ENCODE peak calls at places on chromosome 13, in four cellular contexts. One of them, this sample, is unnamed.

GRCh38 chr13:90800082-90800746 is 547.3 kb upstream of the MIR17HG start:
- DNase-seq in Panc1: no peak
- DNase-seq in IMR-90: no peak
- DNase-seq in fibroblast of mammary gland: no peak
- DNase-seq in this sample: no peak

GRCh38 chr13:50581586-50582196 is 261.8 kb downstream of the DLEU7 start:
- DNase-seq in Panc1: no peak
- DNase-seq in IMR-90: no peak
- DNase-seq in fibroblast of mammary gland: no peak
- DNase-seq in this sample: no peak

GRCh38 chr13:107669356-107669755 is 546.0 kb downstream of the LIG4 start:
- DNase-seq in Panc1: no peak
- DNase-seq in IMR-90: peak; percentile 79
- DNase-seq in fibroblast of mammary gland: peak; percentile 49
- DNase-seq in this sample: peak; percentile 49

GRCh38 chr13:98313938-98314292 is 136.8 kb upstream of the RNF113B start:
- DNase-seq in Panc1: no peak
- DNase-seq in IMR-90: no peak
- DNase-seq in fibroblast of mammary gland: no peak
- DNase-seq in this sample: no peak

GRCh38 chr13:110308377-110309158 is 1.5 kb downstream of the COL4A2 start:
- DNase-seq in Panc1: no peak
- DNase-seq in IMR-90: no peak
- DNase-seq in fibroblast of mammary gland: peak; percentile 64
- DNase-seq in this sample: peak; percentile 53

GRCh38 chr13:80604094-80604493 is 263.2 kb upstream of the SPRY2 start:
- DNase-seq in Panc1: no peak
- DNase-seq in IMR-90: no peak
- DNase-seq in fibroblast of mammary gland: peak; percentile 39
- DNase-seq in this sample: peak; percentile 4

GRCh38 chr13:83878691-83879410 is 3.4 kb downstream of the SLITRK1 start:
- DNase-seq in Panc1: no peak
- DNase-seq in IMR-90: no peak
- DNase-seq in fibroblast of mammary gland: no peak
- DNase-seq in this sample: no peak

GRCh38 chr13:45941261-45941660 is 89.7 kb upstream of the SIAH3 start:
- DNase-seq in Panc1: no peak
- DNase-seq in IMR-90: no peak
- DNase-seq in fibroblast of mammary gland: no peak
- DNase-seq in this sample: no peak

GRCh38 chr13:50390503-50391248 is 375.4 kb downstream of the KCNRG start:
- DNase-seq in Panc1: no peak
- DNase-seq in IMR-90: no peak
- DNase-seq in fibroblast of mammary gland: no peak
- DNase-seq in this sample: no peak

GRCh38 chr13:25171517-25172302 is at the start of gene AMER2:
- DNase-seq in Panc1: no peak
- DNase-seq in IMR-90: no peak
- DNase-seq in fibroblast of mammary gland: peak; percentile 11
- DNase-seq in this sample: no peak

GRCh38 chr13:34164585-34164984 is 346.6 kb downstream of the RFC3 start:
- DNase-seq in Panc1: no peak
- DNase-seq in IMR-90: no peak
- DNase-seq in fibroblast of mammary gland: no peak
- DNase-seq in this sample: peak; percentile 19

GRCh38 chr13:106484084-106484754 is 51.2 kb downstream of the EFNB2 start:
- DNase-seq in Panc1: no peak
- DNase-seq in IMR-90: no peak
- DNase-seq in fibroblast of mammary gland: peak; percentile 29
- DNase-seq in this sample: no peak
- TF ChIP-seq CTCF in Panc1: no peak
- TF ChIP-seq CTCF in IMR-90: no peak
- TF ChIP-seq CTCF in fibroblast of mammary gland: no peak
- TF ChIP-seq CTCF in this sample: no peak

DNA sequence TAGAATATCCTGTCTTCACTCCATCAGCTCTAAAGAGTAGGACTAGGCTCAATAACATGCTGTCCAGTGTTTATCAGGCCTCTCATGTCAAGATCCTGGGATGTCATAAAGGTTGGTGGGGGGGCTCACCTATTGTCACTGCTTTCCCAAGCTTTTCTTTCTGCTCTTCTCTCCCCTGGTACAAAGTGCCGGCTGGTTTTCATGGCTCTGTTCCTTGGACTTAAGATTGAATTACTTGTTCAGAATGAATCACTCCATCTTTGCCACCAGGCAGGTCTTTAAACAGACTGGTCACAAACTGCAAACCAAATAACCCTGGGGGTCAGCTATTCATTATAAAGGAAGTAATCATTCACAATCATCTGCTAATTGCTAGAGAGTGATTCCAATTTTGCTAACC is 20.5 kb upstream of the COG6 start:
- DNase-seq in Panc1: no peak
- DNase-seq in IMR-90: no peak
- DNase-seq in fibroblast of mammary gland: no peak
- DNase-seq in this sample: no peak
- TF ChIP-seq CTCF in Panc1: no peak
- TF ChIP-seq CTCF in IMR-90: no peak
- TF ChIP-seq CTCF in fibroblast of mammary gland: no peak
- TF ChIP-seq CTCF in this sample: no peak

GRCh38 chr13:73835138-73835721 is 299.0 kb downstream of the KLF12 start:
- DNase-seq in Panc1: no peak
- DNase-seq in IMR-90: peak; percentile 56
- DNase-seq in fibroblast of mammary gland: peak; percentile 59
- DNase-seq in this sample: peak; percentile 67
- TF ChIP-seq CTCF in Panc1: peak; percentile 56
- TF ChIP-seq CTCF in IMR-90: peak; percentile 63
- TF ChIP-seq CTCF in fibroblast of mammary gland: peak; percentile 56
- TF ChIP-seq CTCF in this sample: peak; percentile 68

GRCh38 chr13:23810842-23811241 is 78.4 kb downstream of the MIPEP start:
- DNase-seq in Panc1: no peak
- DNase-seq in IMR-90: no peak
- DNase-seq in fibroblast of mammary gland: no peak
- DNase-seq in this sample: no peak
- TF ChIP-seq CTCF in Panc1: no peak
- TF ChIP-seq CTCF in IMR-90: no peak
- TF ChIP-seq CTCF in fibroblast of mammary gland: peak; percentile 15
- TF ChIP-seq CTCF in this sample: peak; percentile 43

DNA sequence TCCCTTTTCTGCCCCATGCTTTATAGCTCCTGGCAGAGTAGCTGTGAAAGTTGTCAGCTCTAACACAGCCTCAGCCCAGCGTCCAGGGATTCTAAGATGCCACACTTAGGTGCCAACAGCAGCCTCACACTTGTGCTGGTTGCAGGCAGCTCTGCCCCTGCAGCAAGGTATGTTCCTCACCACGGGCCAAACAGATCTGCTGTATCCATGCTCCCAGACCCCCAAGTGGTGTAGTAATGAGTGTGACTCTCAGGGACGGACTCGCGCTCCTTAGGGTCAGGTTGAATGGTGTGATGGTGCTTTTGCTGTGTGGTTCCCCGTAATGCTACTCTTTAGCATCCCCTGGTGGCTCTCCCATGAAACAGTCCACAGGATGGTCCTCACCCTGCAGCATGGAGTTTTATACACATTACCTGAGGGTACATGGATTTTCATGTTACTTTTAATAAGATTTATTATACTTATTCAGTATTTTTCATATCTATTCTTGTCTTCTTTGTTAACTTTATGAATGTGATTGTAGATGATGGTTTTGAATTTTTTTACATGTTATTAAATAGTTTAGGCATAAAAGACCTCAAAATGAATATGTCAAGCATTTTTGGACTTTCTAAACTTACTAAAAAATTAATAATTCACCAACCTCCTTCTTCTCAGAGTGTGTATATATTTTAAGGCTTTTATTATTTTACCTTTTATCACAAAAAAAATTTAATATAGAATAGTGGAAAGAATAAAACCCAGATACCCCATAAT is 232.5 kb downstream of the SLC7A1 start:
- DNase-seq in Panc1: peak; percentile 54
- DNase-seq in IMR-90: peak; percentile 44
- DNase-seq in fibroblast of mammary gland: peak; percentile 56
- DNase-seq in this sample: peak; percentile 69
- TF ChIP-seq CTCF in Panc1: peak; percentile 91
- TF ChIP-seq CTCF in IMR-90: peak; percentile 73
- TF ChIP-seq CTCF in fibroblast of mammary gland: peak; percentile 99
- TF ChIP-seq CTCF in this sample: peak; percentile 85

GRCh38 chr13:44063881-44064280 is 184.2 kb downstream of the LACC1 start:
- DNase-seq in Panc1: no peak
- DNase-seq in IMR-90: no peak
- DNase-seq in fibroblast of mammary gland: peak; percentile 38
- DNase-seq in this sample: no peak

GRCh38 chr13:44068737-44069136 is 189.0 kb downstream of the LACC1 start:
- DNase-seq in Panc1: no peak
- DNase-seq in IMR-90: peak; percentile 86
- DNase-seq in fibroblast of mammary gland: peak; percentile 82
- DNase-seq in this sample: peak; percentile 82

GRCh38 chr13:44072536-44072935 is 192.8 kb downstream of the LACC1 start:
- DNase-seq in Panc1: no peak
- DNase-seq in IMR-90: no peak
- DNase-seq in fibroblast of mammary gland: no peak
- DNase-seq in this sample: no peak

GRCh38 chr13:44064376-44064775 is 184.7 kb downstream of the LACC1 start:
- DNase-seq in Panc1: no peak
- DNase-seq in IMR-90: no peak
- DNase-seq in fibroblast of mammary gland: no peak
- DNase-seq in this sample: no peak

GRCh38 chr13:44068169-44068568 is 188.5 kb downstream of the LACC1 start:
- DNase-seq in Panc1: no peak
- DNase-seq in IMR-90: peak; percentile 77
- DNase-seq in fibroblast of mammary gland: peak; percentile 75
- DNase-seq in this sample: peak; percentile 57
- TF ChIP-seq CTCF in Panc1: no peak
- TF ChIP-seq CTCF in IMR-90: no peak
- TF ChIP-seq CTCF in fibroblast of mammary gland: no peak
- TF ChIP-seq CTCF in this sample: no peak

GRCh38 chr13:42816538-42816937 is 35.2 kb downstream of the FAM216B start:
- DNase-seq in Panc1: no peak
- DNase-seq in IMR-90: no peak
- DNase-seq in fibroblast of mammary gland: no peak
- DNase-seq in this sample: no peak
- TF ChIP-seq CTCF in Panc1: no peak
- TF ChIP-seq CTCF in IMR-90: no peak
- TF ChIP-seq CTCF in fibroblast of mammary gland: peak; percentile 29
- TF ChIP-seq CTCF in this sample: peak; percentile 27

DNA sequence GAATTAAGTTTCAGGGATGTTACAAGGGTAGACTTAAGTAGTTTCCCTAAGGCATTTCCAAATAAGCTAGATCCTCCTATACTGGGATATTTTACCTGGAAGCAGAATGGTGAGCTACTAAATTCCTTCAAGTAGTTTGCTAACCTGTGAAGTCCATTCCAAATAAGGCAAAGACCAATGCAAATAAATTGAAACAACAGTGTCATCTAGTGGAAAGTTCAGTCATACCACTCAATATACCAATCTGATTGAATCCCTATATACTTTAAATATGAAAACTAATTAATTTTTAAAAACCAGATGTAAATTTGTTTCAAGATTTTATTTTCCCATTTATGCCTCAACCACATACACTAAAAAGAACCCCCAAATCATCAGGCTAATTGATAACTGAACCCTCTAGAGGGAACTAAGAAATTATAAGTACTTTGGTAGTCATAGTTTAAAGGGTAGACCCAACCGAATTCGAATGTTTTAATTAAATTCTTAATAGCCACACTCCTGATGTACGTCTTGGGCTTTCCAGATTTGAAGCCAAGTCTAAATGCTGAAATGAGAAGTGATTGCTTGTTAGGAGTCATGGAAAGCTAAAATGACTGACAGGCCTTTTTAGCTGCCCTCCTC is 223.7 kb downstream of the TBC1D4 start:
- DNase-seq in Panc1: peak; percentile 12
- DNase-seq in IMR-90: peak; percentile 55
- DNase-seq in fibroblast of mammary gland: peak; percentile 65
- DNase-seq in this sample: peak; percentile 73
- TF ChIP-seq CTCF in Panc1: peak; percentile 53
- TF ChIP-seq CTCF in IMR-90: peak; percentile 81
- TF ChIP-seq CTCF in fibroblast of mammary gland: peak; percentile 75
- TF ChIP-seq CTCF in this sample: peak; percentile 75

GRCh38 chr13:31675521-31675953 is 63.8 kb upstream of the RXFP2 start:
- DNase-seq in Panc1: no peak
- DNase-seq in IMR-90: no peak
- DNase-seq in fibroblast of mammary gland: peak; percentile 60
- DNase-seq in this sample: no peak
- TF ChIP-seq CTCF in Panc1: no peak
- TF ChIP-seq CTCF in IMR-90: no peak
- TF ChIP-seq CTCF in fibroblast of mammary gland: no peak
- TF ChIP-seq CTCF in this sample: no peak

GRCh38 chr13:47610687-47611086 is 390.4 kb downstream of the SUCLA2 start:
- DNase-seq in Panc1: no peak
- DNase-seq in IMR-90: no peak
- DNase-seq in fibroblast of mammary gland: no peak
- DNase-seq in this sample: no peak

DNA sequence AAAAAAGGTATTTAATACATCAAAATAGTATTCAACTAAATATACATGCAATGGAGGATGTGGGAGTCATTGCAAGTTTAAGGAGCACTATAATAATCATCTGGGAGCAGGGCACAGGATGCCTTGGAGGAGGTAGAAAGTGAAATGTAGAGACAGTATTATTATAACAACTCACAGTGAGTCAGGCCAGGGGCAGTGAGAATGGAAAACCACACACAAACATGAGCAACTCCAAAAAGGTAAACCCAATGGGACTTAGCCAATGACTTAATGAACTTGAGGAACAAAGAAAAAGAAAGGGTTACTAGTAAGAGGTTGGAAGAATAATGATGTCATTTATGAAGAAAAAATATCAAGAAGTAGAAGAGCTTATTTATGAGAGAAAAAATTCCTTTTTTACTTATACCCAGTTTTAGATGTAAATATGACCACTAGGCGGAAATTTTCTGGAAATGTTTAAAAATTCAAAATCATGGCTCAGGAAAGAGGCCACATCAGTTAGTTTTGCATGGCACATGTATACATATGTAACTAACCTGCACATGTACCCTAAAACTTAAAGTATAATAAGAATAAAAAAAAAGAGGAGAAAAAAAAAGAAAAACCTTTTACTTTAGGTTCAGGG is 389.3 kb downstream of the SUCLA2 start:
- DNase-seq in Panc1: no peak
- DNase-seq in IMR-90: peak; percentile 45
- DNase-seq in fibroblast of mammary gland: peak; percentile 75
- DNase-seq in this sample: peak; percentile 58
- TF ChIP-seq CTCF in Panc1: no peak
- TF ChIP-seq CTCF in IMR-90: no peak
- TF ChIP-seq CTCF in fibroblast of mammary gland: no peak
- TF ChIP-seq CTCF in this sample: no peak

This sample was measured in PC-3.